ENCODE peak calls at places on chromosomes 13 and 19, in six cellular contexts. V, P, T, O, C and I are unnamed samples.

GRCh38 chr19:54616057-54616456 is 14.2 kb upstream of the LILRB1 start:
- DNase-seq in T (no peak), O (no peak), C (no peak), V (no peak), P (no peak), I (no peak)

GRCh38 chr19:51690359-51691121 is 2.6 kb upstream of the SPACA6 start:
- DNase-seq in T (peak), O (peak), P (no peak), C (peak), V (peak), I (peak)

GRCh38 chr13:77729502-77730221 is 32.2 kb downstream of the SLAIN1 start:
- DNase-seq in O (no peak), C (no peak), T (no peak), P (no peak), V (no peak), I (no peak)

GRCh38 chr13:98405690-98406344 is 171.1 kb downstream of the STK24 start:
- DNase-seq in P (no peak), T (no peak), C (no peak), V (no peak), O (no peak), I (no peak)

GRCh38 chr19:6577410-6578125 is 13.4 kb downstream of the CD70 start:
- DNase-seq in P (no peak), T (no peak), O (no peak), C (peak), V (no peak), I (no peak)

GRCh38 chr13:80454245-80454644 is 113.3 kb upstream of the SPRY2 start:
- DNase-seq in V (no peak), O (no peak), T (no peak), P (no peak), C (peak), I (peak)

GRCh38 chr13:33793726-33794125 is 24.2 kb upstream of the RFC3 start:
- DNase-seq in T (no peak), C (peak), P (no peak), O (no peak), V (no peak), I (no peak)

GRCh38 chr19:1252818-1253513 is 4.6 kb downstream of the MIDN start:
- DNase-seq in T (peak), O (peak), V (peak), C (peak), P (no peak), I (peak)

GRCh38 chr13:26946675-26947342 is 186.2 kb upstream of the GPR12 start:
- DNase-seq in C (peak), P (no peak), T (peak), V (no peak), O (no peak), I (peak)

GRCh38 chr13:25689539-25689938 is 317.8 kb downstream of the ATP8A2 start:
- DNase-seq in O (no peak), P (no peak), C (no peak), T (no peak), V (no peak), I (no peak)

GRCh38 chr19:47446534-47447469 is 24.9 kb downstream of the SLC8A2 start:
- DNase-seq in V (no peak), T (no peak), P (no peak), C (no peak), O (no peak), I (no peak)

GRCh38 chr13:109180905-109181425 is 551.6 kb downstream of the MYO16 start:
- DNase-seq in O (no peak), V (no peak), T (peak), P (no peak), C (peak), I (peak)

GRCh38 chr19:38173324-38174041 is 50.5 kb downstream of the DPF1 start:
- DNase-seq in T (no peak), C (peak), P (no peak), V (no peak), O (peak), I (no peak)

GRCh38 chr19:38180071-38180470 is 44.0 kb downstream of the DPF1 start:
- DNase-seq in T (no peak), C (no peak), P (no peak), V (no peak), O (no peak), I (no peak)

GRCh38 chr19:38172001-38172400 is 52.0 kb downstream of the DPF1 start:
- DNase-seq in V (no peak), O (peak), P (no peak), C (no peak), T (no peak), I (no peak)

DNA sequence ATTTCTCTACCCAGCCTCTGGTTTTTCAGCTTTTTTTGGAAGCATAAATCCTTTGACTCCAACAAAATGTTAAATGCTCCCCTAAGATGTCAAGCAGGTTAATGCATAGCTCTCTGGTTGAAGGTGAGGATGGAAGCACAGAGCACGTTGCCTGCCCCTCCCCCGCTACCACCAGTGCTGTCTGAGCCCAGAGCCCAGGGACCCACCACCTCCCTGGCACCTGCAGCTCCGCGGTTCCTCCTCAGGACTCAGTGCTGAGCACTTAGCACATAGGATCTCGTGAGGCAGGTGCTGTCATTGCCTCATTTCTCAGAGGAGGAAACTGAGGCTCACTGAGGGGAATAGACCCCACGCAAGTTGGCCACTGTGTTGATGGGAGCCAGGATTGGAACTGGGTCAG is 48.6 kb downstream of the DPF1 start:
- DNase-seq in C (no peak), O (no peak), V (no peak), T (no peak), P (no peak), I (no peak)
- TF ChIP-seq CTCF in C (no peak), O (no peak), V (no peak), T (no peak), P (no peak), I (no peak)

GRCh38 chr19:33219261-33219812 is 6.3 kb downstream of the SLC7A10 start:
- DNase-seq in T (no peak), C (no peak), O (no peak), V (peak), P (no peak), I (peak)
- TF ChIP-seq CTCF in T (peak), C (peak), O (no peak), V (peak), P (no peak), I (peak)

GRCh38 chr13:44932171-44932849 is 57.0 kb downstream of the NUFIP1 start:
- DNase-seq in P (no peak), T (no peak), V (no peak), C (peak), O (no peak), I (peak)
- TF ChIP-seq CTCF in P (no peak), T (no peak), V (no peak), C (no peak), O (no peak), I (no peak)

GRCh38 chr13:36819064-36819810 is at the start of gene RFXAP:
- DNase-seq in O (peak), C (peak), P (peak), T (peak), V (peak), I (peak)

GRCh38 chr13:36819811-36820140 is 754 bp downstream of the RFXAP start:
- DNase-seq in C (peak), V (no peak), O (no peak), T (no peak), P (no peak), I (peak)

GRCh38 chr13:36820222-36820621 is 1.2 kb downstream of the RFXAP start:
- DNase-seq in T (no peak), C (no peak), V (no peak), O (no peak), P (no peak), I (no peak)

GRCh38 chr13:36818483-36819063 is 449 bp upstream of the RFXAP start:
- DNase-seq in T (no peak), O (no peak), C (peak), V (no peak), P (no peak), I (no peak)

DNA sequence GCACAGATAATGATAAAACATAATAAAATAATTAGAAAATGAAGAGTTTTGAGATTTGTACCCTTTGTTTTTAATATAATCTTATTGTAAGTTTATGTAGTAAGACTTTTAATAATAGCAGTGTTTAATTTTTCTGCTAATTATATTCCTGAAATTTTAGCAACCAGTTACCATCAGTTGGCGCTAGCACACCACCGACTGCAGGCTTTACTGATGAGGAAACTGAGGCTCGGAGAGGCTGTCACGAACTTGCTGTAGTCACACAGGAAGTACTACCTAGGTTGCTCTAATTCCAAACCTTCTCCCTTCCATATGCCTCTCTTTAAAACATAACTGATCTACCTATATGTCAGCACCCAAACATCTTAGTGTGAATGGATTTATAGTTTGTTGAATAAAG is 1.0 kb upstream of the RFXAP start:
- DNase-seq in T (no peak), P (no peak), C (no peak), O (no peak), V (no peak), I (no peak)
- TF ChIP-seq CTCF in T (no peak), P (no peak), C (no peak), O (no peak), V (no peak), I (no peak)

GRCh38 chr19:45677351-45678230 is 9.6 kb downstream of the GIPR start:
- DNase-seq in P (peak), C (peak), V (peak), O (peak), T (no peak), I (peak)
- TF ChIP-seq CTCF in P (no peak), C (no peak), V (peak), O (no peak), T (no peak), I (peak)

GRCh38 chr19:3275068-3275582 is 50.7 kb downstream of the CELF5 start:
- DNase-seq in C (no peak), P (no peak), T (no peak), V (peak), O (no peak), I (peak)
- TF ChIP-seq CTCF in C (peak), P (no peak), T (peak), V (no peak), O (no peak), I (peak)